ENCODE peak calls at places on chromosomes 13 and 19, in five cellular contexts. One of them, this sample, is unnamed.

GRCh38 chr19:39969681-39970423 is 1.1 kb upstream of the PSMC4 start:
- DNase-seq in Calu3: no peak
- DNase-seq in nephron progenitor cell: no peak
- DNase-seq in ACHN: no peak
- DNase-seq in iris pigment epithelial cell: no peak
- DNase-seq in this sample: no peak

GRCh38 chr19:38705197-38706019 is 38.9 kb downstream of the CAPN12 start:
- DNase-seq in nephron progenitor cell: no peak
- DNase-seq in iris pigment epithelial cell: no peak
- DNase-seq in ACHN: no peak
- DNase-seq in Calu3: no peak
- DNase-seq in this sample: no peak

GRCh38 chr19:51711702-51712101 is 12.1 kb downstream of the HAS1 start:
- DNase-seq in ACHN: no peak
- DNase-seq in Calu3: no peak
- DNase-seq in nephron progenitor cell: no peak
- DNase-seq in iris pigment epithelial cell: no peak
- DNase-seq in this sample: no peak

GRCh38 chr19:6677924-6678689 is 8.1 kb upstream of the TNFSF14 start:
- DNase-seq in ACHN: no peak
- DNase-seq in Calu3: no peak
- DNase-seq in iris pigment epithelial cell: peak
- DNase-seq in nephron progenitor cell: peak
- DNase-seq in this sample: peak

GRCh38 chr13:98026457-98026857 is 73.0 kb downstream of the IPO5 start:
- DNase-seq in iris pigment epithelial cell: peak
- DNase-seq in nephron progenitor cell: no peak
- DNase-seq in ACHN: no peak
- DNase-seq in Calu3: no peak
- DNase-seq in this sample: peak

GRCh38 chr13:110236831-110237261 is 70.1 kb downstream of the COL4A1 start:
- DNase-seq in iris pigment epithelial cell: no peak
- DNase-seq in nephron progenitor cell: no peak
- DNase-seq in ACHN: no peak
- DNase-seq in Calu3: no peak
- DNase-seq in this sample: no peak

GRCh38 chr19:23810496-23810895 is 51.8 kb upstream of the ZNF681 start:
- DNase-seq in nephron progenitor cell: no peak
- DNase-seq in Calu3: no peak
- DNase-seq in iris pigment epithelial cell: no peak
- DNase-seq in ACHN: no peak
- DNase-seq in this sample: no peak

GRCh38 chr19:49848938-49849337 is 2.0 kb upstream of the PTOV1 start:
- DNase-seq in ACHN: no peak
- DNase-seq in Calu3: no peak
- DNase-seq in iris pigment epithelial cell: no peak
- DNase-seq in nephron progenitor cell: no peak
- DNase-seq in this sample: no peak

GRCh38 chr13:48235814-48236135 is 2.8 kb downstream of the ITM2B start:
- DNase-seq in iris pigment epithelial cell: no peak
- DNase-seq in Calu3: no peak
- DNase-seq in nephron progenitor cell: no peak
- DNase-seq in ACHN: no peak
- DNase-seq in this sample: peak

GRCh38 chr19:18596752-18597157 is 8.2 kb downstream of the REX1BD start:
- DNase-seq in iris pigment epithelial cell: peak
- DNase-seq in nephron progenitor cell: peak
- DNase-seq in ACHN: no peak
- DNase-seq in Calu3: peak
- DNase-seq in this sample: peak

GRCh38 chr19:50551713-50552187 is 16.5 kb downstream of the LRRC4B start:
- DNase-seq in nephron progenitor cell: peak
- DNase-seq in iris pigment epithelial cell: no peak
- DNase-seq in Calu3: no peak
- DNase-seq in ACHN: no peak
- DNase-seq in this sample: no peak

GRCh38 chr13:46908511-46908910 is 11.7 kb upstream of the HTR2A start:
- DNase-seq in nephron progenitor cell: no peak
- DNase-seq in ACHN: no peak
- DNase-seq in iris pigment epithelial cell: peak
- DNase-seq in Calu3: no peak
- DNase-seq in this sample: no peak

GRCh38 chr13:112873851-112874750 is 94.9 kb upstream of the MCF2L start:
- DNase-seq in iris pigment epithelial cell: peak
- DNase-seq in Calu3: peak
- DNase-seq in nephron progenitor cell: peak
- DNase-seq in ACHN: peak
- DNase-seq in this sample: peak

GRCh38 chr19:41111750-41112295 is 2.4 kb upstream of the CYP2F1 start:
- DNase-seq in nephron progenitor cell: no peak
- DNase-seq in Calu3: no peak
- DNase-seq in ACHN: no peak
- DNase-seq in iris pigment epithelial cell: no peak
- DNase-seq in this sample: no peak

GRCh38 chr13:76667551-76667950 is 218.7 kb downstream of the KCTD12 start:
- DNase-seq in iris pigment epithelial cell: peak
- DNase-seq in Calu3: no peak
- DNase-seq in ACHN: peak
- DNase-seq in nephron progenitor cell: no peak
- DNase-seq in this sample: no peak

This sample was measured in iPS-NIHi11.